ENCODE peak calls at places on chromosomes 4 and X, in four cellular contexts. L is K562, T is GM12878, B is HepG2. Q is an unnamed sample.

GRCh38 chr4:139641218-139641617 is 24.4 kb upstream of the MGST2 start:
- DNase-seq in T (no peak), B (peak; percentile 69), L (no peak), Q (no peak)

GRCh38 chr4:151555151-151555945 is 146.4 kb downstream of the FHIP1A start:
- DNase-seq in L (no peak), B (no peak), T (no peak), Q (no peak)

GRCh38 chr4:156775803-156776202 is 195.8 kb downstream of the PDGFC start:
- DNase-seq in L (no peak), B (no peak), T (no peak), Q (no peak)

GRCh38 chr4:2281575-2282343 is 19.9 kb upstream of the MXD4 start:
- DNase-seq in B (no peak), L (no peak), T (peak; percentile 41), Q (no peak)

GRCh38 chr4:67755974-67756373 is 1.8 kb upstream of the GNRHR start:
- DNase-seq in T (no peak), B (no peak), L (no peak), Q (no peak)

GRCh38 chr4:985123-985830 is 1.6 kb upstream of the IDUA start:
- DNase-seq in T (no peak), L (peak; percentile 78), B (peak; percentile 65), Q (peak; percentile 73)

GRCh38 chr4:52107336-52107735 is 56.2 kb downstream of the SPATA18 start:
- DNase-seq in B (no peak), T (no peak), L (no peak), Q (no peak)

GRCh38 chrX:49878128-49878833 is 1.0 kb upstream of the USP27X start:
- DNase-seq in T (no peak), L (peak; percentile 11), B (no peak), Q (no peak)

GRCh38 chr4:98148856-98149255 is 5.6 kb upstream of the STPG2 start:
- DNase-seq in B (no peak), L (no peak), T (no peak), Q (no peak)

GRCh38 chr4:168514249-168514852 is 17.5 kb downstream of the PALLD start:
- DNase-seq in T (no peak), B (peak; percentile 5), L (no peak), Q (no peak)

GRCh38 chrX:68411729-68412128 is 21.6 kb downstream of the OPHN1 start:
- DNase-seq in L (no peak), B (no peak), T (no peak), Q (no peak)

GRCh38 chrX:119174900-119175299 is 47.3 kb upstream of the KIAA1210 start:
- DNase-seq in L (no peak), B (no peak), T (no peak), Q (no peak)

GRCh38 chr4:1958276-1959103 is 50.3 kb downstream of the NELFA start:
- DNase-seq in L (no peak), T (no peak), B (no peak), Q (no peak)

DNA sequence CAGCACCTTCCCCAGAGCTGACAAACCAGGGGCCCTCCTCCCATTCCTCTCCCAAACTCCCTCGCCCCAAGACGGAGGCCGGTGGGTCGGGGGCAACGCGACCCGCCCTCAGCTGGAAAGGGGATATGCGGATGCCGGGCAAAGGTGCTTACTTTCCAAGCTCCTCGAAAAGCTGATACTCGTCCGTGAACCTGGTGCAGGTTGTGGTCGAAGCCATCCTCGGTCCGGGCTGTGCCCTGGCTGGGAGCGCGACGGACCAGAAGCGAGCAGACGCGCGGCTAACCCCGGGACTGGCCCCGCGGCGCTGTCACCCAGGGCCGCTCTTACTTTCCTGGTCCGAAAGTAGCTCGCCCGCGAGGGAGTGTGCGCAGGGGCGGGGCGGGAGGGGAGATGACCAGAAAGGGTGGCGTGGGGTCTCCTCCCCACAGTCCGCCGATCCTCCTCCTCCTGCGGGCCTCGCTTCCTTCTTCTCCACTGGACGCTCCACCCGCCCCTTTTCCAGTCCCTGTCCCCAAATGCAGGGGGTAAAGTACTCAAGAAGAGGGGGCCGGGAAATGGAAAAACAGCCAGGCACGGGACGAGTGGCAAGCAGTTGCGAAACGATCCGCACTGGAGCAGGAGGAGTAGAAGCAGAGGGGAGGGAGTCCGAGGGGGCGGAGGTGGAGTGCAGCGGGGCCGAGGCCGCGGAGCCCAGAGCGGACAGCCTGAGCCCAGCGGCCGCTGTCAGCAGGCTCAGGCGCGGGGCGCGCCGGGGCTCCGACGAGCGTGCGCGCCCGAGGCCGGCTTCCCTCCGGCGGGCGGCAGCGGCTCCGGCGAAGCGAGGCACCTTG is 471 bp downstream of the CAMK2D start:
- DNase-seq in L (no peak), T (no peak), B (peak; percentile 74), Q (peak; percentile 45)
- TF ChIP-seq FOXK2 in L (no peak), T (no peak), B (no peak), Q (no peak)

GRCh38 chrX:11242704-11243103 is 50.5 kb upstream of the AMELX start:
- DNase-seq in L (no peak), B (no peak), T (no peak), Q (no peak)

GRCh38 chrX:11244641-11245040 is 48.6 kb upstream of the AMELX start:
- DNase-seq in T (no peak), L (no peak), B (no peak), Q (no peak)

GRCh38 chrX:11241720-11242119 is 51.5 kb upstream of the AMELX start:
- DNase-seq in B (no peak), L (no peak), T (no peak), Q (no peak)

DNA sequence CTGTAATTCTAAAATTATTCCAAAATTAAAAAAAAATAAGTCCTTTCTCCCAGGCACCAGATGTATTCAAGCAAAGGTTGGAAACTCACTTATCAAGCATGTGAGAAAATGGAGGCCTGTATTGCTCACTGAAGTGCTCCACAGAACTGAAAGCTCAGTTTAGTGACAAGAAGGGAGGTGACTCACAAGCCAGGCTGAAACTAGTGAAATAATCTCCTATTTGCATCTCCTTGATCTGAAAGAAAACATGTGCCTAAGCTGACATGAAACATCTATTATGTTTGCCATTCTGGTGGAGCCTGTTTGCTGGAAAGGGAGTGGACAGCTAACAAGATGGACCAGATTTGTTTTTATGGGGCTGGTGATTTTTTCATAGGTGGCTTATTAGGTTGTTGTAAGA is 54.0 kb upstream of the AMELX start:
- DNase-seq in B (peak; percentile 0), L (no peak), T (peak; percentile 8), Q (no peak)
- TF ChIP-seq FOXM1 in B (no peak), L (no peak), T (no peak), Q (no peak)

GRCh38 chr4:54587107-54587506 is 70.7 kb upstream of the KIT start:
- DNase-seq in L (no peak), B (no peak), T (no peak), Q (no peak)
- TF ChIP-seq FOXK2 in L (no peak), B (no peak), T (no peak), Q (no peak)

GRCh38 chr4:113979157-113979972 is at the start of gene ARSJ:
- DNase-seq in T (no peak), B (no peak), L (no peak), Q (peak; percentile 52)

GRCh38 chr4:113976937-113977855 is 2.3 kb downstream of the ARSJ start:
- DNase-seq in L (no peak), T (no peak), B (no peak), Q (no peak)

GRCh38 chr4:113979973-113980615 is 647 bp upstream of the ARSJ start:
- DNase-seq in T (no peak), B (no peak), L (no peak), Q (no peak)

GRCh38 chr4:113978105-113978504 is 1.3 kb downstream of the ARSJ start:
- DNase-seq in L (no peak), T (no peak), B (no peak), Q (no peak)

DNA sequence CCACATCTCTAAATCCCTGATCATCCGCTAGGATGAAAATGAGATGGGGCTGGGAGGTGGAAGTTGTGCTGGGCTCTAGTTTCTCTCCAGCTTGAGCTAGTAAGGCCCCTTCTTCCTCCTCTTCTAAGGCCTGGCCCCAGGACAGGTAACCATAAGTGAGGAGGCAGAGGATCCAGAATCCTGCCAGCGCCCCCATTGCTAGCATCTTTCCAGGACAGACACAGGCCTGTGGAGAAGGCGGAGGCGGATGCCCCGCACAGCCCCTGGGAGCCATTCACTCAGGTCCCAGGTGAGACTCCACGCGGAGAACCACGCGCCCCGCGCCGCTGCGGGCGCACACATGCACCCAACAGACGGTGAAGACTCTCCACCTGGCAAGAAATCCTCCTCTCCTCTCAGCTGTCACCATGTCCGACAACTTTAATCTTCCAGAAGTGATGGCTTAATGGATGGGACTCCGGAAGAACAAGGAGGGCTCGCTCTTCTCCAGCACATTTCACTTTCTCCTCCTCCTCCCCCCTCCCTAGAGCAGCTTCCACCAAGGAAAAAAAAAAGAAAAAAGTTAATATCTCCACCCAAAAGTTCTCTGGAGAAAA is 788 bp downstream of the ARSJ start:
- DNase-seq in L (no peak), T (no peak), B (no peak), Q (no peak)
- TF ChIP-seq FOXM1 in L (no peak), T (no peak), B (no peak), Q (no peak)

DNA sequence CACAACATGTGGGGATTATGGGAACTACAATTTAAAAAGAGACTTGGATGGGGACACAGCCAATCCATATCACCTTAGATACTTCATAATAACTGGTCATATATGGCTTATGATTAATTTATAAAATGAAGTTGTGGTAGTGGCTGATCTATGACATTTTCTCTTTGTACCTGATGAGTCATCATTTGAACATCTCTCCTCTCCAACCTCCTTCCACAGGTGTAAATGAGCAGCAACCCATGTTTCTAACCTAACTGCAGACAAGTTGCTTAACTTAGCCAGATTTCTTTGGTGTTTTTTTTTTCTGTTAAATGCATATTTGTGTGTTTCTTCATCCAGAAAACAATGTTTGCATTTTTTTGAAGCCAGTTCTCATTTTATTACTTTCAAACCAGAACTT is 42.6 kb downstream of the SPANXA2 start:
- DNase-seq in B (no peak), T (no peak), L (no peak), Q (no peak)
- TF ChIP-seq FOXK2 in B (no peak), T (no peak), L (no peak), Q (no peak)

DNA sequence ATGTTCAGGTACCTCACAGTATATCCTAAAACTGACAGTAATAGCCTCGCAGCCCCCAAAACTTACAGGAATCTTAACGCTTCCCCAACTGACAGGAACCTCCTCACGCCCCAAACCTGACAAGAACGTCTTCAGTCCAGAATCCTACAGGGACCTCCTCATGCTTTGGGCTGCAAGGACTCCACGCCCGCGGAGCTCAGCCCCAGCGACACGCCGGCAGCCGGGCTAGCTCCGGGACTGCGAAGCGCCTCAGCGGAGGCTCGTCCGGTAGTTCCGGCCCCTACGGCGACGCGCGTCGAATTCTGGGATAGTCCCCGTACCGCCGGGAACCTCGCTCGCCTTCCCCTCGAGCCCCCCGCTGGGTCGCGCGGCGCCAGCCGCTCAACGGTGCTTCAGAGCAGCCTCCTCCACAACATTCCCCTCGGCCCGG is 562 bp downstream of the PHF8 start:
- DNase-seq in B (no peak), L (peak; percentile 47), T (no peak), Q (peak; percentile 13)
- TF ChIP-seq FOXM1 in B (no peak), L (no peak), T (no peak), Q (no peak)